ENCODE peak calls at places on chromosomes 2 and 18, in four cellular contexts. S is HFF-Myc, A is adrenal gland, N is pancreas. U is an unnamed sample.

GRCh38 chr2:38076710-38077430 is 919 bp upstream of the CYP1B1 start:
- DNase-seq in S (peak), A (peak), N (peak), U (peak)

GRCh38 chr2:136248242-136248641 is 130.3 kb upstream of the CXCR4 start:
- DNase-seq in N (no peak), A (no peak), S (no peak), U (no peak)

GRCh38 chr2:98500561-98500960 is 55.9 kb downstream of the INPP4A start:
- DNase-seq in N (no peak), A (no peak), S (no peak), U (no peak)

GRCh38 chr2:215603440-215603839 is 167.6 kb upstream of the FN1 start:
- DNase-seq in N (no peak), A (no peak), S (no peak), U (no peak)

GRCh38 chr2:111049792-111050640 is 70.7 kb upstream of the BCL2L11 start:
- DNase-seq in S (no peak), N (peak), A (no peak), U (no peak)

GRCh38 chr2:159155315-159155714 is 131.2 kb downstream of the WDSUB1 start:
- DNase-seq in A (no peak), S (no peak), N (peak), U (no peak)

GRCh38 chr2:165594935-165595255 is 125.4 kb downstream of the CSRNP3 start:
- DNase-seq in A (no peak), S (no peak), N (no peak), U (no peak)

GRCh38 chr2:127025357-127026062 is 81.4 kb downstream of the BIN1 start:
- DNase-seq in N (peak), S (no peak), A (peak), U (peak)

GRCh38 chr2:49943944-49944803 is 789.9 kb upstream of the FSHR start:
- DNase-seq in N (no peak), A (no peak), S (no peak), U (no peak)

GRCh38 chr2:85418132-85419008 is at the start of gene SH2D6:
- DNase-seq in N (peak), A (peak), S (no peak), U (peak)

GRCh38 chr2:1642066-1642861 is 102.1 kb downstream of the PXDN start:
- DNase-seq in A (no peak), N (no peak), S (no peak), U (no peak)

GRCh38 chr2:222878284-222878876 is 17.5 kb downstream of the ACSL3 start:
- DNase-seq in A (no peak), S (no peak), N (peak), U (no peak)

GRCh38 chr2:76870011-76870410 is 652.2 kb downstream of the LRRTM4 start:
- DNase-seq in A (no peak), S (no peak), N (no peak), U (no peak)

GRCh38 chr2:232869138-232870001 is 694 bp upstream of the SNORC start:
- DNase-seq in S (no peak), A (peak), N (no peak), U (no peak)

GRCh38 chr2:138272524-138273210 is 228.9 kb upstream of the SPOPL start:
- DNase-seq in A (no peak), S (no peak), N (no peak), U (no peak)

GRCh38 chr2:149001496-149001895 is 37.0 kb upstream of the LYPD6B start:
- DNase-seq in S (no peak), A (no peak), N (no peak), U (no peak)

GRCh38 chr2:19673213-19673791 is 228.5 kb downstream of the TTC32 start:
- DNase-seq in A (no peak), N (no peak), S (no peak), U (no peak)

GRCh38 chr18:59556265-59556664 is 141.0 kb downstream of the CCBE1 start:
- DNase-seq in S (no peak), A (peak), N (no peak), U (no peak)

GRCh38 chr2:96089356-96090180 is 26.8 kb downstream of the ADRA2B start:
- DNase-seq in A (peak), N (peak), S (no peak), U (peak)

GRCh38 chr18:77250501-77250925 is 865 bp downstream of the GALR1 start:
- DNase-seq in A (no peak), S (no peak), N (no peak), U (no peak)
- H3K4me3 ChIP-seq in A (no peak), S (no peak), N (peak), U (no peak)

GRCh38 chr2:181239400-181239799 is 217.8 kb upstream of the ITGA4 start:
- DNase-seq in S (no peak), A (no peak), N (no peak), U (no peak)
- TF ChIP-seq CTCF in S (no peak), A (no peak), N (no peak), U (no peak)

GRCh38 chr2:239904496-239904895 is 120.6 kb downstream of the NDUFA10 start:
- DNase-seq in N (no peak), A (no peak), S (no peak), U (no peak)
- H3K4me3 ChIP-seq in N (no peak), A (no peak), S (no peak), U (no peak)

DNA sequence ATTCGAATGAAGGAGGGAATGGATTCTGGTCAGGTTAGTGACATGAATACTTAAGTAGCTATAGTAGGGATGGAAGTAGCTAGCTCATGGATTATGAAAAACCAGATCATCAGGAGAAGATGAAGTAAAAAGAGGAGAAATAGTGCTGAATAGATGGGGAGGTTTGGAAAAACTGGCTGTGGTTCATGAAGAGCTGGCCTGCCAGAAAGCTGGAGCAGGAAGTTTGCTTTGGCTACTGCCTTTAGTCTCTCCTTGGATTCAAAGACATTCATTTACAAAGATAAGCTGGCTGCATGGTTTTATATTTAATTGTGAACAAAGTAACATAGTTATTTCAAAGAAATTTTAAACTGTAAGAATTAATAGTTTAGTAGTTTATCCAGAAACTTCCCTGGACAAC is 567.0 kb downstream of the RIT2 start:
- DNase-seq in A (no peak), S (no peak), N (no peak), U (no peak)
- TF ChIP-seq CTCF in A (no peak), S (no peak), N (no peak), U (no peak)